ENCODE peak calls at places on chromosome 5, in nine cellular contexts. D is neural progenitor cell; S is stomach; Y is upper lobe of right lung; U is endothelial cell of umbilical vein; B is body of pancreas; F is CD8-positive, alpha-beta T cell; K is GM23248; A is naive thymus-derived CD4-positive, alpha-beta T cell. P is an unnamed sample.

GRCh38 chr5:139950436-139950835 is 92.7 kb downstream of the NRG2 start:
- DNase-seq in D (no peak), S (no peak), Y (no peak), U (no peak), B (no peak), F (no peak), K (no peak), A (no peak), P (no peak)

GRCh38 chr5:122741681-122742080 is 33.2 kb upstream of the SNX2 start:
- DNase-seq in D (no peak), S (no peak), Y (no peak), U (no peak), B (no peak), F (no peak), K (peak; percentile 27), A (no peak), P (no peak)

GRCh38 chr5:82405618-82406199 is 127.6 kb upstream of the RPS23 start:
- DNase-seq in D (no peak), S (no peak), Y (no peak), U (no peak), B (no peak), F (no peak), K (peak; percentile 97), A (no peak), P (no peak)

GRCh38 chr5:131416729-131417128 is 152.9 kb downstream of the CDC42SE2 start:
- DNase-seq in D (no peak), S (no peak), Y (no peak), U (no peak), B (no peak), F (no peak), K (no peak), A (no peak), P (no peak)

GRCh38 chr5:40165789-40166728 is 513.7 kb upstream of the PTGER4 start:
- DNase-seq in D (peak; percentile 3), S (no peak), Y (no peak), U (peak; percentile 44), B (no peak), F (no peak), K (no peak), A (no peak), P (no peak)

GRCh38 chr5:126182901-126183695 is 240.1 kb upstream of the GRAMD2B start:
- DNase-seq in D (no peak), S (no peak), Y (no peak), U (no peak), B (no peak), F (no peak), K (no peak), A (no peak), P (no peak)

GRCh38 chr5:133252133-133252480 is 200.3 kb downstream of the HSPA4 start:
- DNase-seq in D (peak; percentile 25), S (no peak), Y (no peak), U (no peak), B (no peak), F (no peak), K (no peak), A (no peak), P (no peak)

GRCh38 chr5:54171645-54172384 is 138.6 kb downstream of the ARL15 start:
- DNase-seq in D (no peak), S (peak; percentile 78), Y (no peak), U (peak; percentile 78), B (peak; percentile 73), F (no peak), K (no peak), A (no peak), P (no peak)

GRCh38 chr5:23139338-23140171 is 286.4 kb upstream of the CDH12 start:
- DNase-seq in D (peak; percentile 38), S (no peak), Y (no peak), U (peak; percentile 1), B (no peak), F (no peak), K (peak; percentile 18), A (no peak), P (no peak)

GRCh38 chr5:39775058-39775457 is 350.3 kb upstream of the DAB2 start:
- DNase-seq in D (no peak), S (no peak), Y (no peak), U (peak; percentile 7), B (no peak), F (no peak), K (peak; percentile 69), A (no peak), P (no peak)

GRCh38 chr5:169300468-169301385 is at the start of gene SLIT3:
- DNase-seq in D (peak; percentile 93), S (peak; percentile 67), Y (peak; percentile 69), U (peak; percentile 72), B (peak; percentile 52), F (no peak), K (peak; percentile 96), A (no peak), P (no peak)

GRCh38 chr5:43658499-43658898 is 55.5 kb downstream of the NNT start:
- DNase-seq in D (no peak), S (no peak), Y (no peak), U (no peak), B (no peak), F (no peak), K (peak; percentile 81), A (no peak), P (no peak)

GRCh38 chr5:80711938-80712337 is 57.2 kb upstream of the DHFR start:
- DNase-seq in D (peak; percentile 74), S (no peak), Y (no peak), U (no peak), B (no peak), F (no peak), K (peak; percentile 39), A (no peak), P (no peak)

GRCh38 chr5:88786217-88786560 is 96.8 kb downstream of the MEF2C start:
- DNase-seq in D (no peak), S (no peak), Y (no peak), U (no peak), B (no peak), F (no peak), K (peak; percentile 84), A (no peak), P (no peak)

GRCh38 chr5:110441035-110441434 is 285.4 kb downstream of the TMEM232 start:
- DNase-seq in D (peak; percentile 66), S (no peak), Y (no peak), U (no peak), B (no peak), F (no peak), K (peak; percentile 66), A (no peak), P (no peak)

GRCh38 chr5:178380541-178381074 is 148.0 kb upstream of the PHYKPL start:
- DNase-seq in D (no peak), S (no peak), Y (no peak), U (no peak), B (no peak), F (no peak), K (no peak), A (no peak), P (no peak)

GRCh38 chr5:169980418-169981053 is at the start of gene INSYN2B:
- DNase-seq in D (peak; percentile 93), S (peak; percentile 50), Y (no peak), U (peak; percentile 96), B (peak; percentile 74), F (no peak), K (peak; percentile 92), A (no peak), P (no peak)

GRCh38 chr5:34412769-34413168 is 243.4 kb upstream of the RAI14 start:
- DNase-seq in D (no peak), S (no peak), Y (no peak), U (no peak), B (no peak), F (no peak), K (peak; percentile 31), A (no peak), P (no peak)

GRCh38 chr5:154311362-154311761 is 120.8 kb downstream of the GALNT10 start:
- DNase-seq in D (no peak), S (no peak), Y (no peak), U (no peak), B (no peak), F (no peak), K (no peak), A (no peak), P (no peak)

GRCh38 chr5:45795458-45795857 is 99.3 kb upstream of the HCN1 start:
- DNase-seq in D (no peak), S (no peak), Y (no peak), U (no peak), B (no peak), F (no peak), K (no peak), A (no peak), P (no peak)
- H3K9me3 ChIP-seq in D (no peaks in the 10 kb centered on the region), S (peaks cover 26% of the 10 kb centered on the region), Y (peaks cover 3% of the 10 kb centered on the region), U (peaks cover 3% of the 10 kb centered on the region), B (no peaks in the 10 kb centered on the region), F (no peaks in the 10 kb centered on the region), K (no peaks in the 10 kb centered on the region), A (no peaks in the 10 kb centered on the region), P (no peaks in the 10 kb centered on the region)

GRCh38 chr5:101664071-101664791 is 631.9 kb downstream of the SLCO4C1 start:
- DNase-seq in D (no peak), S (no peak), Y (no peak), U (no peak), B (no peak), F (no peak), K (no peak), A (no peak), P (no peak)

GRCh38 chr5:101658433-101658832 is 637.7 kb downstream of the SLCO4C1 start:
- DNase-seq in D (no peak), S (no peak), Y (no peak), U (no peak), B (no peak), F (no peak), K (no peak), A (no peak), P (no peak)

GRCh38 chr5:101663543-101663942 is 632.5 kb downstream of the SLCO4C1 start:
- DNase-seq in D (no peak), S (no peak), Y (no peak), U (no peak), B (no peak), F (no peak), K (no peak), A (no peak), P (no peak)

GRCh38 chr5:101662263-101662662 is 633.8 kb downstream of the SLCO4C1 start:
- DNase-seq in D (no peak), S (no peak), Y (no peak), U (no peak), B (no peak), F (no peak), K (no peak), A (no peak), P (no peak)
- H3K9me3 ChIP-seq in D (no peaks in the 10 kb centered on the region), S (no peaks in the 10 kb centered on the region), Y (no peaks in the 10 kb centered on the region), U (no peaks in the 10 kb centered on the region), B (no peaks in the 10 kb centered on the region), F (no peaks in the 10 kb centered on the region), K (no peaks in the 10 kb centered on the region), A (no peaks in the 10 kb centered on the region), P (no peaks in the 10 kb centered on the region)

DNA sequence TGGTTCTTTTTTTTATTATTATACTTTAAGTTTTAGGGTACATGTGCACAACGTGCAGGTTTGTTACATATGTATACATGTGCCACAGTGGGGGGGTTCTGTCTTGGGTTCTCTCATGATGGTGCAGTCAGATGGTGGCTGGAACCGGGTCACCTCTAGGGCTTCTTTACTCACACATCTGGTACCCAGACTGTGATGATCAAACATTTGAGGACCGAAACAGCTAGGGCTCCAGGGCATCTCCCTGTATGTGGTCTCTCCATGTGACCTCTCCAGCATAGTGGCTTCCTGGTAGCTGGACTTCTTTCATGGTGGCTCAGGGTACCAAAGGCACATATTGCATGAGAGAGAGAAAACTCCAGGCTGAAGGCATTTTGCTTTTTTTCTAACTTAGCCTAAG is 9.8 kb upstream of the CRHBP start:
- DNase-seq in D (no peak), S (no peak), Y (no peak), U (no peak), B (no peak), F (no peak), K (no peak), A (no peak), P (no peak)
- H3K9me3 ChIP-seq in D (no peaks in the 10 kb centered on the region), S (no peaks in the 10 kb centered on the region), Y (no peaks in the 10 kb centered on the region), U (no peaks in the 10 kb centered on the region), B (no peaks in the 10 kb centered on the region), F (no peaks in the 10 kb centered on the region), K (no peaks in the 10 kb centered on the region), A (no peaks in the 10 kb centered on the region), P (no peaks in the 10 kb centered on the region)

GRCh38 chr5:167653645-167654106 is 637.8 kb upstream of the WWC1 start:
- DNase-seq in D (no peak), S (no peak), Y (no peak), U (no peak), B (no peak), F (no peak), K (peak; percentile 57), A (no peak), P (no peak)
- H3K9me3 ChIP-seq in D (no peaks in the 10 kb centered on the region), S (no peaks in the 10 kb centered on the region), Y (no peaks in the 10 kb centered on the region), U (no peaks in the 10 kb centered on the region), B (no peaks in the 10 kb centered on the region), F (no peaks in the 10 kb centered on the region), K (no peaks in the 10 kb centered on the region), A (no peaks in the 10 kb centered on the region), P (no peaks in the 10 kb centered on the region)